ENCODE peak calls at places on chromosomes 7 and 10, in six cellular contexts. X is COR-L47, V is activated T-cell treated with anti-CD3 and anti-CD28 coated beads for 1 hour, H is cardiac fibroblast, B is cardiac muscle cell, G is DMS153. Z is an unnamed sample.

GRCh38 chr7:27435461-27435860 is 192.9 kb downstream of the EVX1 start:
- DNase-seq in G (no peak), V (no peak), H (peak), B (no peak), X (no peak), Z (no peak)

GRCh38 chr7:109246330-109247077 is 676.8 kb downstream of the DNAJB9 start:
- DNase-seq in V (no peak), H (peak), B (no peak), G (no peak), X (no peak), Z (no peak)

GRCh38 chr10:67088035-67088434 is 162.2 kb downstream of the LRRTM3 start:
- DNase-seq in X (no peak), G (no peak), V (no peak), B (peak), H (no peak), Z (no peak)

GRCh38 chr7:93938293-93938692 is 16.8 kb downstream of the GNG11 start:
- DNase-seq in X (no peak), B (no peak), H (no peak), G (no peak), V (no peak), Z (no peak)

GRCh38 chr7:66693331-66693730 is 47.2 kb upstream of the RABGEF1 start:
- DNase-seq in G (no peak), B (no peak), H (no peak), V (no peak), X (no peak), Z (no peak)

GRCh38 chr7:143379607-143380263 is 1.4 kb upstream of the ZYX start:
- DNase-seq in V (no peak), B (no peak), G (no peak), X (no peak), H (peak), Z (no peak)

GRCh38 chr10:31004611-31005193 is 27.0 kb downstream of the ZNF438 start:
- DNase-seq in G (no peak), X (no peak), V (no peak), B (no peak), H (peak), Z (no peak)

GRCh38 chr10:126880926-126881325 is 24.3 kb upstream of the DOCK1 start:
- DNase-seq in H (no peak), G (no peak), X (no peak), B (no peak), V (no peak), Z (no peak)

GRCh38 chr7:116561697-116562483 is 37.1 kb downstream of the CAV1 start:
- DNase-seq in X (no peak), H (peak), B (no peak), G (no peak), V (no peak), Z (no peak)

GRCh38 chr7:92751902-92752901 is 84.2 kb downstream of the CDK6 start:
- DNase-seq in G (no peak), H (peak), B (no peak), X (no peak), V (no peak), Z (no peak)

GRCh38 chr7:105806592-105807266 is 69.7 kb downstream of the ATXN7L1 start:
- DNase-seq in V (peak), B (no peak), G (no peak), H (peak), X (no peak), Z (no peak)

GRCh38 chr7:133851416-133851815 is 275.7 kb upstream of the LRGUK start:
- DNase-seq in B (no peak), H (no peak), V (no peak), G (no peak), X (no peak), Z (no peak)

GRCh38 chr7:127858091-127858914 is 172.9 kb downstream of the LRRC4 start:
- DNase-seq in V (no peak), X (no peak), B (no peak), G (no peak), H (no peak), Z (no peak)

GRCh38 chr7:31051598-31052503 is at the start of gene ADCYAP1R1:
- DNase-seq in X (peak), H (no peak), V (no peak), B (peak), G (no peak), Z (peak)

GRCh38 chr7:139901411-139901810 is 72.3 kb downstream of the TBXAS1 start:
- DNase-seq in X (no peak), V (no peak), H (no peak), B (no peak), G (no peak), Z (no peak)

GRCh38 chr7:44158060-44158872 is 17.1 kb upstream of the MYL7 start:
- DNase-seq in H (no peak), G (no peak), V (no peak), X (no peak), B (no peak), Z (no peak)

GRCh38 chr10:114142018-114142417 is 32.0 kb downstream of the CCDC186 start:
- DNase-seq in H (no peak), X (no peak), B (no peak), V (no peak), G (peak), Z (peak)

GRCh38 chr7:75984130-75985008 is 10.0 kb downstream of the TMEM120A start:
- DNase-seq in G (no peak), V (no peak), B (no peak), X (no peak), H (no peak), Z (no peak)

GRCh38 chr7:107201795-107202450 is 33.1 kb downstream of the HBP1 start:
- DNase-seq in B (peak), X (peak), H (peak), G (peak), V (no peak), Z (peak)

GRCh38 chr7:134458341-134458805 is 527 bp downstream of the AKR1B1 start:
- DNase-seq in H (peak), V (peak), G (peak), X (peak), B (peak), Z (peak)

GRCh38 chr7:106031271-106032029 is 68.4 kb downstream of the CDHR3 start:
- DNase-seq in G (no peak), X (peak), H (no peak), V (no peak), B (peak), Z (peak)

GRCh38 chr10:4429538-4429937 is 396.5 kb upstream of the AKR1E2 start:
- DNase-seq in H (no peak), V (no peak), X (no peak), B (no peak), G (no peak), Z (no peak)

GRCh38 chr10:22600516-22600915 is 113.9 kb downstream of the PIP4K2A start:
- DNase-seq in X (no peak), H (no peak), B (no peak), V (no peak), G (no peak), Z (no peak)

GRCh38 chr7:131556055-131556911 is at the start of gene PODXL:
- DNase-seq in V (peak), X (peak), B (peak), G (peak), H (peak), Z (peak)

GRCh38 chr10:89845541-89846275 is 144.3 kb downstream of the KIF20B start:
- DNase-seq in X (no peak), V (no peak), H (peak), B (no peak), G (no peak), Z (no peak)

GRCh38 chr7:116776610-116777289 is 85.6 kb upstream of the CAPZA2 start:
- DNase-seq in H (peak), G (no peak), V (no peak), B (no peak), X (no peak), Z (no peak)

GRCh38 chr7:82444220-82445049 is 858 bp upstream of the CACNA2D1 start:
- DNase-seq in G (peak), X (no peak), B (peak), V (no peak), H (no peak), Z (peak)

GRCh38 chr10:128035557-128035973 is 90.7 kb downstream of the MKI67 start:
- DNase-seq in V (peak), G (no peak), H (peak), X (no peak), B (peak), Z (no peak)

Z was measured in NCI-H2227 treated with DMSO at 0.1 percent for 48 hours.